ENCODE peak calls at places on chromosomes 11 and 22, in four cellular contexts. N, O, S and R are unnamed samples.

GRCh38 chr11:62431171-62431895 is 12.5 kb downstream of the SCGB1A1 start:
- DNase-seq in N (no peak), O (no peak), S (no peak), R (no peak)

GRCh38 chr11:35523351-35523768 is 2.1 kb downstream of the PAMR1 start:
- DNase-seq in N (no peak), O (no peak), S (no peak), R (no peak)

GRCh38 chr11:1225386-1226225 is 2.7 kb downstream of the MUC5B start:
- DNase-seq in N (no peak), O (no peak), S (no peak), R (no peak)

GRCh38 chr11:105588001-105588400 is 21.9 kb upstream of the GRIA4 start:
- DNase-seq in N (no peak), O (no peak), S (no peak), R (no peak)

GRCh38 chr22:26712158-26712557 is 54.8 kb downstream of the MIAT start:
- DNase-seq in N (no peak), O (no peak), S (no peak), R (no peak)

GRCh38 chr22:26848244-26848920 is 191.0 kb downstream of the MIAT start:
- DNase-seq in N (no peak), O (no peak), S (no peak), R (no peak)

GRCh38 chr11:9203715-9204311 is 61.3 kb downstream of the DENND5A start:
- DNase-seq in N (no peak), O (no peak), S (no peak), R (no peak)

GRCh38 chr11:59053387-59053786 is 32.7 kb upstream of the GLYATL1B start:
- DNase-seq in N (peak), O (peak), S (peak), R (peak)

GRCh38 chr11:61888043-61888442 is 3.3 kb downstream of the FADS3 start:
- DNase-seq in N (no peak), O (no peak), S (no peak), R (no peak)

GRCh38 chr22:36466258-36466657 is 15.2 kb downstream of the TXN2 start:
- DNase-seq in N (no peak), O (no peak), S (no peak), R (no peak)
- H3K27ac ChIP-seq in N (no peak), O (peak), S (no peak), R (no peak)

GRCh38 chr11:12182650-12183511 is 72.5 kb downstream of the MICAL2 start:
- DNase-seq in N (no peak), O (no peak), S (no peak), R (no peak)
- H3K27ac ChIP-seq in N (peak), O (no peak), S (no peak), R (no peak)

DNA sequence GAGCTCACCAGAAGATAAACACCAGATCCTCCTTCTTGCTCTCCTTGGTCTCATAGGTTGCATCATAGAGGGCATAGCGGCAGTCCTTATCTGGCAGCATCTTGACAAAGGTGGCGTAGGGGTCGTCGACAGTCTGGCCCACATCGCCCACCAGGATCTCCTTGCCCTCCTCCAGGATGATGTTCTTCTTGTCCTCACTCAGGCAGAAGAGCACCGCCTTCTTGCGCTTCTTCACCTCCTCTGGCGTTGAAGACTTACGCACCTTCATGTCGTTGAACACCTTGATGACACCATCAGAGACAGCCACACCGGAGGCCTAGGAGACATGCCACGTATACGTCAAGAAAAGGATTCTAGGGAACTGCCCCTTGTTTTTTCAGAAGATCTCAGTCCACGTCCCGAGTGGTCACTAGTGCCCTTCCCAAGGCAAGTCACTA is 2.0 kb downstream of the CFL1 start:
- DNase-seq in N (no peak), O (no peak), S (peak), R (no peak)
- H3K27ac ChIP-seq in N (peak), O (no peak), S (no peak), R (no peak)

DNA sequence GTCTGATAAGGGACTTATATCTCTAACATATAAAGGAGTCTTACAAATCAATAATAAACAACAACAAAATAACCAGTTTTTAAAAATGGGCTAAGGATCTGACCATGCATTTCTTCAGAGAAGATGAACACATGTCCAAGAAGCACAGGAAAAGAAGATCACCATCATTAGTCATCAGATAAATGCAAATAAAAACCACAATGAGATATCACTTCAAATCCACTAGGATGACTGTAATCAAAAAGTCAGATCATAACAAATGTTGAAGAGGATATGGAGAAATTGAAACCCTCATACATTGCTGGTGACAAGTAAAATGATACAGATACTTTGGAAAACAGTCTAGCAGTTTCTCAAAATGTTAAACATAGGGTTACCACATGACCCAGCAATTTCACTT is 61.2 kb upstream of the MYOD1 start:
- DNase-seq in N (no peak), O (no peak), S (no peak), R (no peak)
- H3K27ac ChIP-seq in N (no peak), O (no peak), S (no peak), R (no peak)

GRCh38 chr11:39910087-39910486 is 1549.4 kb downstream of the LRRC4C start:
- DNase-seq in N (no peak), O (no peak), S (no peak), R (no peak)
- H3K27ac ChIP-seq in N (no peak), O (no peak), S (no peak), R (no peak)

GRCh38 chr22:29633514-29634312 is 30.3 kb downstream of the NF2 start:
- DNase-seq in N (no peak), O (no peak), S (no peak), R (no peak)
- H3K27ac ChIP-seq in N (no peak), O (no peak), S (no peak), R (no peak)

GRCh38 chr22:32862083-32862482 is 60.6 kb downstream of the TIMP3 start:
- DNase-seq in N (no peak), O (no peak), S (no peak), R (no peak)
- H3K27ac ChIP-seq in N (no peak), O (no peak), S (no peak), R (no peak)

GRCh38 chr11:65329944-65330403 is 3.7 kb upstream of the DPF2 start:
- DNase-seq in N (peak), O (peak), S (peak), R (peak)

GRCh38 chr11:65329503-65329902 is 4.1 kb upstream of the DPF2 start:
- DNase-seq in N (no peak), O (no peak), S (no peak), R (no peak)

GRCh38 chr11:65330544-65330943 is 3.1 kb upstream of the DPF2 start:
- DNase-seq in N (no peak), O (no peak), S (no peak), R (no peak)

GRCh38 chr11:65338680-65339079 is 5.0 kb downstream of the DPF2 start:
- DNase-seq in N (no peak), O (no peak), S (no peak), R (no peak)

GRCh38 chr11:65334696-65335295 is 1.1 kb downstream of the DPF2 start:
- DNase-seq in N (no peak), O (no peak), S (no peak), R (no peak)
- H3K27ac ChIP-seq in N (peak), O (no peak), S (peak), R (peak)

GRCh38 chr11:134542401-134543143 is 130.5 kb upstream of the B3GAT1 start:
- DNase-seq in N (no peak), O (no peak), S (no peak), R (no peak)
- H3K27ac ChIP-seq in N (no peak), O (no peak), S (no peak), R (no peak)